ENCODE peak calls at places on chromosome 6, in ten cellular contexts. B is CD4-positive, alpha-beta T cell; V is NCI-H1694 treated with DMSO at 0.1 percent for 48 hours; K is effector memory CD8-positive, alpha-beta T cell; I is epithelial cell of proximal tubule; J is H9; G is LHCN-M2; E is gastrocnemius medialis; X is hypothalamus; R is activated T-helper 2 cell treated with anti-CD3 and anti-CD28 coated beads, Interferon-gamma antibody, Interleukin-2, Interleukin-4, amounts not matched to agents 10 μg/mL and 5 μg/mL and 100 μg/mL, durations not matched to agents 14 hours and 24 hours and 36 hours. Y is an unnamed sample.
A peak's percentile ranks its signal among the peaks of the same experiment; 100 is the strongest.

GRCh38 chr6:18215436-18215835 is 48.9 kb downstream of the DEK start:
- DNase-seq in K (no peak), X (no peak), G (no peak), I (no peak), E (no peak), R (no peak), V (no peak), B (no peak), J (no peak), Y (no peak)

GRCh38 chr6:165573671-165574070 is 89.4 kb downstream of the PDE10A start:
- DNase-seq in V (no peak), K (no peak), B (no peak), J (no peak), R (no peak), I (no peak), E (no peak), X (no peak), G (peak; percentile 82), Y (no peak)

GRCh38 chr6:12555267-12555666 is 161.3 kb upstream of the PHACTR1 start:
- DNase-seq in E (no peak), R (no peak), X (no peak), J (no peak), K (no peak), B (no peak), I (peak; percentile 79), V (no peak), G (peak; percentile 60), Y (no peak)

GRCh38 chr6:109580519-109580918 is 97.5 kb upstream of the ZBTB24 start:
- DNase-seq in B (no peak), K (no peak), R (no peak), J (peak; percentile 44), I (no peak), V (no peak), X (no peak), E (no peak), G (peak; percentile 15), Y (no peak)

GRCh38 chr6:1636971-1637871 is 27.5 kb downstream of the FOXC1 start:
- DNase-seq in J (no peak), I (no peak), G (no peak), B (peak; percentile 25), V (no peak), R (no peak), X (no peak), E (no peak), K (no peak), Y (no peak)

GRCh38 chr6:159973951-159974350 is 5.1 kb downstream of the IGF2R start:
- DNase-seq in B (no peak), V (no peak), R (no peak), I (no peak), K (no peak), G (peak; percentile 92), J (no peak), E (no peak), X (no peak), Y (no peak)

GRCh38 chr6:26233608-26234420 is 131.2 kb upstream of the BTN3A2 start:
- DNase-seq in B (peak; percentile 65), X (no peak), G (peak; percentile 70), E (no peak), I (no peak), K (peak; percentile 69), J (peak; percentile 64), V (no peak), R (peak; percentile 69), Y (peak; percentile 93)

GRCh38 chr6:33607784-33608161 is 13.3 kb upstream of the ITPR3 start:
- DNase-seq in I (no peak), E (peak; percentile 48), G (no peak), B (no peak), J (no peak), X (no peak), K (no peak), V (no peak), R (no peak), Y (peak; percentile 83)

Y was measured in spleen.